ENCODE peak calls at places on chromosomes 6 and 20, in nine cellular contexts. One of them, this sample, is unnamed.

GRCh38 chr6:5167501-5167900 is 82.4 kb downstream of the PPP1R3G start:
- DNase-seq in heart left ventricle: no peak
- DNase-seq in naive thymus-derived CD8-positive, alpha-beta T cell: no peak
- DNase-seq in amniotic epithelial cell: no peak
- DNase-seq in T-helper 2 cell: no peak
- DNase-seq in activated CD8-positive, alpha-beta memory T cell treated with anti-CD3 and anti-CD28 coated beads for 48 hours: no peak
- DNase-seq in central memory CD8-positive, alpha-beta T cell: no peak
- DNase-seq in dermis blood vessel endothelial cell: peak; percentile 64
- DNase-seq in CD8-positive, alpha-beta memory T cell: no peak
- DNase-seq in this sample: peak; percentile 44

GRCh38 chr6:40782355-40782754 is 195.2 kb upstream of the LRFN2 start:
- DNase-seq in heart left ventricle: no peak
- DNase-seq in naive thymus-derived CD8-positive, alpha-beta T cell: no peak
- DNase-seq in amniotic epithelial cell: no peak
- DNase-seq in T-helper 2 cell: no peak
- DNase-seq in activated CD8-positive, alpha-beta memory T cell treated with anti-CD3 and anti-CD28 coated beads for 48 hours: no peak
- DNase-seq in central memory CD8-positive, alpha-beta T cell: no peak
- DNase-seq in dermis blood vessel endothelial cell: no peak
- DNase-seq in CD8-positive, alpha-beta memory T cell: no peak
- DNase-seq in this sample: no peak

GRCh38 chr6:136225496-136225895 is 24.6 kb downstream of the MTFR2 start:
- DNase-seq in heart left ventricle: no peak
- DNase-seq in naive thymus-derived CD8-positive, alpha-beta T cell: no peak
- DNase-seq in amniotic epithelial cell: no peak
- DNase-seq in T-helper 2 cell: no peak
- DNase-seq in activated CD8-positive, alpha-beta memory T cell treated with anti-CD3 and anti-CD28 coated beads for 48 hours: no peak
- DNase-seq in central memory CD8-positive, alpha-beta T cell: no peak
- DNase-seq in dermis blood vessel endothelial cell: peak; percentile 19
- DNase-seq in CD8-positive, alpha-beta memory T cell: no peak
- DNase-seq in this sample: peak; percentile 22

GRCh38 chr6:167103041-167103816 is 19.7 kb upstream of the CCR6 start:
- DNase-seq in heart left ventricle: no peak
- DNase-seq in naive thymus-derived CD8-positive, alpha-beta T cell: no peak
- DNase-seq in amniotic epithelial cell: no peak
- DNase-seq in T-helper 2 cell: no peak
- DNase-seq in activated CD8-positive, alpha-beta memory T cell treated with anti-CD3 and anti-CD28 coated beads for 48 hours: no peak
- DNase-seq in central memory CD8-positive, alpha-beta T cell: no peak
- DNase-seq in dermis blood vessel endothelial cell: no peak
- DNase-seq in CD8-positive, alpha-beta memory T cell: no peak
- DNase-seq in this sample: no peak

GRCh38 chr20:52103911-52104545 is 87.6 kb downstream of the ZFP64 start:
- DNase-seq in heart left ventricle: no peak
- DNase-seq in naive thymus-derived CD8-positive, alpha-beta T cell: no peak
- DNase-seq in amniotic epithelial cell: peak; percentile 11
- DNase-seq in T-helper 2 cell: no peak
- DNase-seq in activated CD8-positive, alpha-beta memory T cell treated with anti-CD3 and anti-CD28 coated beads for 48 hours: no peak
- DNase-seq in central memory CD8-positive, alpha-beta T cell: no peak
- DNase-seq in dermis blood vessel endothelial cell: peak; percentile 27
- DNase-seq in CD8-positive, alpha-beta memory T cell: no peak
- DNase-seq in this sample: no peak

GRCh38 chr20:62929051-62929538 is 2.8 kb upstream of the DIDO1 start:
- DNase-seq in heart left ventricle: peak; percentile 82
- DNase-seq in naive thymus-derived CD8-positive, alpha-beta T cell: peak; percentile 42
- DNase-seq in amniotic epithelial cell: peak; percentile 56
- DNase-seq in T-helper 2 cell: peak; percentile 52
- DNase-seq in activated CD8-positive, alpha-beta memory T cell treated with anti-CD3 and anti-CD28 coated beads for 48 hours: no peak
- DNase-seq in central memory CD8-positive, alpha-beta T cell: no peak
- DNase-seq in dermis blood vessel endothelial cell: peak; percentile 62
- DNase-seq in CD8-positive, alpha-beta memory T cell: peak; percentile 58
- DNase-seq in this sample: no peak

GRCh38 chr20:32354592-32355416 is 3.3 kb upstream of the ASXL1 start:
- DNase-seq in heart left ventricle: no peak
- DNase-seq in naive thymus-derived CD8-positive, alpha-beta T cell: no peak
- DNase-seq in amniotic epithelial cell: peak; percentile 78
- DNase-seq in T-helper 2 cell: no peak
- DNase-seq in activated CD8-positive, alpha-beta memory T cell treated with anti-CD3 and anti-CD28 coated beads for 48 hours: no peak
- DNase-seq in central memory CD8-positive, alpha-beta T cell: no peak
- DNase-seq in dermis blood vessel endothelial cell: no peak
- DNase-seq in CD8-positive, alpha-beta memory T cell: no peak
- DNase-seq in this sample: peak; percentile 22

GRCh38 chr20:47352332-47353223 is 3.9 kb downstream of the ZMYND8 start:
- DNase-seq in heart left ventricle: peak; percentile 51
- DNase-seq in naive thymus-derived CD8-positive, alpha-beta T cell: no peak
- DNase-seq in amniotic epithelial cell: no peak
- DNase-seq in T-helper 2 cell: no peak
- DNase-seq in activated CD8-positive, alpha-beta memory T cell treated with anti-CD3 and anti-CD28 coated beads for 48 hours: no peak
- DNase-seq in central memory CD8-positive, alpha-beta T cell: no peak
- DNase-seq in dermis blood vessel endothelial cell: peak; percentile 76
- DNase-seq in CD8-positive, alpha-beta memory T cell: no peak
- DNase-seq in this sample: peak; percentile 59

GRCh38 chr6:49541936-49542335 is 8.5 kb upstream of the C6orf141 start:
- DNase-seq in heart left ventricle: no peak
- DNase-seq in naive thymus-derived CD8-positive, alpha-beta T cell: no peak
- DNase-seq in amniotic epithelial cell: peak; percentile 57
- DNase-seq in T-helper 2 cell: no peak
- DNase-seq in activated CD8-positive, alpha-beta memory T cell treated with anti-CD3 and anti-CD28 coated beads for 48 hours: no peak
- DNase-seq in central memory CD8-positive, alpha-beta T cell: no peak
- DNase-seq in dermis blood vessel endothelial cell: no peak
- DNase-seq in CD8-positive, alpha-beta memory T cell: no peak
- DNase-seq in this sample: no peak

GRCh38 chr6:109743739-109744138 is 52.6 kb downstream of the FIG4 start:
- DNase-seq in heart left ventricle: no peak
- DNase-seq in naive thymus-derived CD8-positive, alpha-beta T cell: no peak
- DNase-seq in amniotic epithelial cell: peak; percentile 36
- DNase-seq in T-helper 2 cell: no peak
- DNase-seq in activated CD8-positive, alpha-beta memory T cell treated with anti-CD3 and anti-CD28 coated beads for 48 hours: no peak
- DNase-seq in central memory CD8-positive, alpha-beta T cell: no peak
- DNase-seq in dermis blood vessel endothelial cell: peak; percentile 80
- DNase-seq in CD8-positive, alpha-beta memory T cell: no peak
- DNase-seq in this sample: no peak

GRCh38 chr6:43090557-43090952 is 14.4 kb downstream of the PTK7 start:
- DNase-seq in heart left ventricle: no peak
- DNase-seq in naive thymus-derived CD8-positive, alpha-beta T cell: no peak
- DNase-seq in amniotic epithelial cell: no peak
- DNase-seq in T-helper 2 cell: no peak
- DNase-seq in activated CD8-positive, alpha-beta memory T cell treated with anti-CD3 and anti-CD28 coated beads for 48 hours: no peak
- DNase-seq in central memory CD8-positive, alpha-beta T cell: no peak
- DNase-seq in dermis blood vessel endothelial cell: no peak
- DNase-seq in CD8-positive, alpha-beta memory T cell: no peak
- DNase-seq in this sample: no peak

GRCh38 chr6:160583805-160584204 is 80.3 kb downstream of the LPA start:
- DNase-seq in heart left ventricle: no peak
- DNase-seq in naive thymus-derived CD8-positive, alpha-beta T cell: no peak
- DNase-seq in amniotic epithelial cell: no peak
- DNase-seq in T-helper 2 cell: no peak
- DNase-seq in activated CD8-positive, alpha-beta memory T cell treated with anti-CD3 and anti-CD28 coated beads for 48 hours: no peak
- DNase-seq in central memory CD8-positive, alpha-beta T cell: no peak
- DNase-seq in dermis blood vessel endothelial cell: no peak
- DNase-seq in CD8-positive, alpha-beta memory T cell: no peak
- DNase-seq in this sample: no peak

GRCh38 chr6:168607272-168608112 is 166.5 kb downstream of the SMOC2 start:
- DNase-seq in heart left ventricle: no peak
- DNase-seq in naive thymus-derived CD8-positive, alpha-beta T cell: no peak
- DNase-seq in amniotic epithelial cell: no peak
- DNase-seq in T-helper 2 cell: no peak
- DNase-seq in activated CD8-positive, alpha-beta memory T cell treated with anti-CD3 and anti-CD28 coated beads for 48 hours: no peak
- DNase-seq in central memory CD8-positive, alpha-beta T cell: no peak
- DNase-seq in dermis blood vessel endothelial cell: no peak
- DNase-seq in CD8-positive, alpha-beta memory T cell: no peak
- DNase-seq in this sample: no peak

GRCh38 chr6:157981395-157982296 is at the start of gene SYNJ2:
- DNase-seq in heart left ventricle: peak; percentile 86
- DNase-seq in naive thymus-derived CD8-positive, alpha-beta T cell: peak; percentile 68
- DNase-seq in amniotic epithelial cell: peak; percentile 85
- DNase-seq in T-helper 2 cell: peak; percentile 79
- DNase-seq in activated CD8-positive, alpha-beta memory T cell treated with anti-CD3 and anti-CD28 coated beads for 48 hours: peak; percentile 50
- DNase-seq in central memory CD8-positive, alpha-beta T cell: peak; percentile 69
- DNase-seq in dermis blood vessel endothelial cell: peak; percentile 84
- DNase-seq in CD8-positive, alpha-beta memory T cell: peak; percentile 80
- DNase-seq in this sample: peak; percentile 36

GRCh38 chr6:53603381-53604121 is 58.6 kb upstream of the GCLC start:
- DNase-seq in heart left ventricle: no peak
- DNase-seq in naive thymus-derived CD8-positive, alpha-beta T cell: no peak
- DNase-seq in amniotic epithelial cell: peak; percentile 11
- DNase-seq in T-helper 2 cell: no peak
- DNase-seq in activated CD8-positive, alpha-beta memory T cell treated with anti-CD3 and anti-CD28 coated beads for 48 hours: no peak
- DNase-seq in central memory CD8-positive, alpha-beta T cell: no peak
- DNase-seq in dermis blood vessel endothelial cell: no peak
- DNase-seq in CD8-positive, alpha-beta memory T cell: no peak
- DNase-seq in this sample: no peak

GRCh38 chr6:156413156-156413555 is 364.0 kb upstream of the ARID1B start:
- DNase-seq in heart left ventricle: no peak
- DNase-seq in naive thymus-derived CD8-positive, alpha-beta T cell: no peak
- DNase-seq in amniotic epithelial cell: no peak
- DNase-seq in T-helper 2 cell: no peak
- DNase-seq in activated CD8-positive, alpha-beta memory T cell treated with anti-CD3 and anti-CD28 coated beads for 48 hours: no peak
- DNase-seq in central memory CD8-positive, alpha-beta T cell: no peak
- DNase-seq in dermis blood vessel endothelial cell: no peak
- DNase-seq in CD8-positive, alpha-beta memory T cell: no peak
- DNase-seq in this sample: no peak

GRCh38 chr20:58714340-58714922 is 21.8 kb downstream of the NPEPL1 start:
- DNase-seq in heart left ventricle: peak; percentile 14
- DNase-seq in naive thymus-derived CD8-positive, alpha-beta T cell: no peak
- DNase-seq in amniotic epithelial cell: no peak
- DNase-seq in T-helper 2 cell: no peak
- DNase-seq in activated CD8-positive, alpha-beta memory T cell treated with anti-CD3 and anti-CD28 coated beads for 48 hours: no peak
- DNase-seq in central memory CD8-positive, alpha-beta T cell: peak; percentile 8
- DNase-seq in dermis blood vessel endothelial cell: no peak
- DNase-seq in CD8-positive, alpha-beta memory T cell: no peak
- DNase-seq in this sample: no peak

GRCh38 chr6:16727996-16728395 is 33.3 kb downstream of the ATXN1 start:
- DNase-seq in heart left ventricle: no peak
- DNase-seq in naive thymus-derived CD8-positive, alpha-beta T cell: no peak
- DNase-seq in amniotic epithelial cell: no peak
- DNase-seq in T-helper 2 cell: no peak
- DNase-seq in activated CD8-positive, alpha-beta memory T cell treated with anti-CD3 and anti-CD28 coated beads for 48 hours: no peak
- DNase-seq in central memory CD8-positive, alpha-beta T cell: no peak
- DNase-seq in dermis blood vessel endothelial cell: no peak
- DNase-seq in CD8-positive, alpha-beta memory T cell: no peak
- DNase-seq in this sample: no peak

GRCh38 chr20:49987868-49988690 is 5.3 kb downstream of the SNAI1 start:
- DNase-seq in heart left ventricle: no peak
- DNase-seq in naive thymus-derived CD8-positive, alpha-beta T cell: no peak
- DNase-seq in amniotic epithelial cell: no peak
- DNase-seq in T-helper 2 cell: no peak
- DNase-seq in activated CD8-positive, alpha-beta memory T cell treated with anti-CD3 and anti-CD28 coated beads for 48 hours: no peak
- DNase-seq in central memory CD8-positive, alpha-beta T cell: no peak
- DNase-seq in dermis blood vessel endothelial cell: no peak
- DNase-seq in CD8-positive, alpha-beta memory T cell: no peak
- DNase-seq in this sample: no peak

GRCh38 chr20:17939622-17940446 is 28.8 kb downstream of the SNX5 start:
- DNase-seq in heart left ventricle: no peak
- DNase-seq in naive thymus-derived CD8-positive, alpha-beta T cell: no peak
- DNase-seq in amniotic epithelial cell: no peak
- DNase-seq in T-helper 2 cell: no peak
- DNase-seq in activated CD8-positive, alpha-beta memory T cell treated with anti-CD3 and anti-CD28 coated beads for 48 hours: no peak
- DNase-seq in central memory CD8-positive, alpha-beta T cell: no peak
- DNase-seq in dermis blood vessel endothelial cell: no peak
- DNase-seq in CD8-positive, alpha-beta memory T cell: no peak
- DNase-seq in this sample: no peak

GRCh38 chr6:119333707-119334295 is 15.8 kb downstream of the MAN1A1 start:
- DNase-seq in heart left ventricle: no peak
- DNase-seq in naive thymus-derived CD8-positive, alpha-beta T cell: no peak
- DNase-seq in amniotic epithelial cell: peak; percentile 28
- DNase-seq in T-helper 2 cell: no peak
- DNase-seq in activated CD8-positive, alpha-beta memory T cell treated with anti-CD3 and anti-CD28 coated beads for 48 hours: no peak
- DNase-seq in central memory CD8-positive, alpha-beta T cell: no peak
- DNase-seq in dermis blood vessel endothelial cell: peak; percentile 23
- DNase-seq in CD8-positive, alpha-beta memory T cell: no peak
- DNase-seq in this sample: peak; percentile 28

GRCh38 chr6:157879034-157879872 is 56.2 kb downstream of the SNX9 start:
- DNase-seq in heart left ventricle: no peak
- DNase-seq in naive thymus-derived CD8-positive, alpha-beta T cell: no peak
- DNase-seq in amniotic epithelial cell: no peak
- DNase-seq in T-helper 2 cell: no peak
- DNase-seq in activated CD8-positive, alpha-beta memory T cell treated with anti-CD3 and anti-CD28 coated beads for 48 hours: no peak
- DNase-seq in central memory CD8-positive, alpha-beta T cell: no peak
- DNase-seq in dermis blood vessel endothelial cell: no peak
- DNase-seq in CD8-positive, alpha-beta memory T cell: no peak
- DNase-seq in this sample: no peak